ENCODE peak calls at places on chromosomes 12 and 14, in four cellular contexts. C, Z, T and A are unnamed samples.

GRCh38 chr14:63993992-63994391 is 141.2 kb downstream of the SYNE2 start:
- DNase-seq in T (no peak), Z (peak), C (no peak), A (no peak)

GRCh38 chr14:91300283-91300841 is 55.9 kb upstream of the GPR68 start:
- DNase-seq in T (no peak), C (no peak), Z (no peak), A (no peak)

GRCh38 chr14:32006267-32007110 is 70.6 kb upstream of the ARHGAP5 start:
- DNase-seq in C (no peak), Z (no peak), T (no peak), A (peak)

GRCh38 chr12:15230751-15231150 is 9.5 kb upstream of the RERG start:
- DNase-seq in Z (no peak), T (no peak), C (no peak), A (no peak)

GRCh38 chr12:12985817-12986408 is 14.2 kb downstream of the HEBP1 start:
- DNase-seq in Z (peak), T (no peak), C (no peak), A (peak)

GRCh38 chr12:64160718-64161060 is 61.4 kb downstream of the KICS2 start:
- DNase-seq in T (no peak), C (no peak), Z (no peak), A (no peak)

GRCh38 chr12:98828802-98829600 is 183.9 kb downstream of the APAF1 start:
- DNase-seq in Z (no peak), C (no peak), T (no peak), A (no peak)

GRCh38 chr12:101648195-101648594 is 49.2 kb upstream of the CHPT1 start:
- DNase-seq in Z (no peak), T (no peak), C (no peak), A (no peak)

GRCh38 chr14:36941783-36942521 is 230.5 kb downstream of the SLC25A21 start:
- DNase-seq in C (no peak), T (peak), Z (peak), A (peak)

GRCh38 chr12:64965920-64966319 is 141.5 kb downstream of the TBC1D30 start:
- DNase-seq in T (no peak), C (no peak), Z (peak), A (no peak)

GRCh38 chr14:99689266-99690236 is 5.5 kb downstream of the CYP46A1 start:
- DNase-seq in T (no peak), Z (no peak), C (no peak), A (no peak)

GRCh38 chr12:113333877-113334785 is 778 bp downstream of the SLC8B1 start:
- DNase-seq in T (peak), C (no peak), Z (no peak), A (no peak)

GRCh38 chr12:118052324-118053070 is 8.5 kb downstream of the WSB2 start:
- DNase-seq in Z (no peak), C (no peak), T (peak), A (no peak)

GRCh38 chr12:92128612-92129011 is 17.0 kb downstream of the BTG1 start:
- DNase-seq in T (no peak), Z (no peak), C (no peak), A (no peak)

GRCh38 chr12:98838282-98838681 is 193.2 kb downstream of the APAF1 start:
- DNase-seq in Z (no peak), T (no peak), C (no peak), A (no peak)

GRCh38 chr12:75364918-75365317 is 26.0 kb upstream of the GLIPR1L2 start:
- DNase-seq in C (no peak), Z (no peak), T (no peak), A (no peak)

GRCh38 chr12:3129301-3130052 is 52.3 kb downstream of the TSPAN9 start:
- DNase-seq in T (no peak), Z (peak), C (no peak), A (no peak)

GRCh38 chr12:132554857-132555630 is 55.3 kb downstream of the LRCOL1 start:
- DNase-seq in T (no peak), Z (no peak), C (no peak), A (peak)

GRCh38 chr12:22014783-22015144 is 31.3 kb upstream of the CMAS start:
- DNase-seq in T (no peak), C (no peak), Z (no peak), A (no peak)

GRCh38 chr14:92215579-92215978 is 93.8 kb downstream of the CPSF2 start:
- DNase-seq in C (no peak), Z (no peak), T (no peak), A (no peak)

GRCh38 chr12:12661086-12661485 is 34.9 kb downstream of the GPR19 start:
- DNase-seq in Z (no peak), C (no peak), T (no peak), A (no peak)

GRCh38 chr14:53233399-53233798 is 80.3 kb upstream of the DDHD1 start:
- DNase-seq in T (no peak), Z (no peak), C (no peak), A (no peak)

GRCh38 chr12:7723926-7724325 is 12.7 kb downstream of the DPPA3 start:
- DNase-seq in C (no peak), Z (no peak), T (no peak), A (no peak)

GRCh38 chr12:67927231-67927630 is 62.0 kb upstream of the IFNG-AS1 start:
- DNase-seq in Z (no peak), T (no peak), C (no peak), A (no peak)

GRCh38 chr12:41466762-41467270 is 278.7 kb downstream of the PDZRN4 start:
- DNase-seq in C (no peak), T (no peak), Z (no peak), A (no peak)

GRCh38 chr14:32413967-32414640 is 85.0 kb downstream of the AKAP6 start:
- DNase-seq in T (no peak), Z (no peak), C (no peak), A (no peak)

GRCh38 chr12:56953314-56953713 is 4.1 kb downstream of the RDH16 start:
- DNase-seq in Z (no peak), C (no peak), T (no peak), A (no peak)

GRCh38 chr12:70759161-70759918 is 122.1 kb upstream of the PTPRB start:
- DNase-seq in C (no peak), Z (no peak), T (no peak), A (no peak)

GRCh38 chr12:123941485-123942276 is 30.9 kb downstream of the CCDC92 start:
- DNase-seq in Z (no peak), C (no peak), T (no peak), A (no peak)

GRCh38 chr14:65228436-65228835 is 126.1 kb upstream of the MAX start:
- DNase-seq in T (no peak), C (no peak), Z (peak), A (no peak)

GRCh38 chr12:92049403-92049802 is 96.2 kb downstream of the BTG1 start:
- DNase-seq in T (no peak), C (no peak), Z (peak), A (no peak)

GRCh38 chr14:58356268-58356667 is 39.5 kb upstream of the TOMM20L start:
- DNase-seq in T (no peak), C (no peak), Z (no peak), A (no peak)

GRCh38 chr14:58354817-58355216 is 40.9 kb upstream of the TOMM20L start:
- DNase-seq in Z (no peak), C (no peak), T (no peak), A (no peak)

GRCh38 chr14:58353516-58354299 is 42.0 kb upstream of the TOMM20L start:
- DNase-seq in Z (no peak), T (no peak), C (no peak), A (no peak)
- H3K4me3 ChIP-seq in Z (no peak), T (no peak), C (no peak), A (no peak)

DNA sequence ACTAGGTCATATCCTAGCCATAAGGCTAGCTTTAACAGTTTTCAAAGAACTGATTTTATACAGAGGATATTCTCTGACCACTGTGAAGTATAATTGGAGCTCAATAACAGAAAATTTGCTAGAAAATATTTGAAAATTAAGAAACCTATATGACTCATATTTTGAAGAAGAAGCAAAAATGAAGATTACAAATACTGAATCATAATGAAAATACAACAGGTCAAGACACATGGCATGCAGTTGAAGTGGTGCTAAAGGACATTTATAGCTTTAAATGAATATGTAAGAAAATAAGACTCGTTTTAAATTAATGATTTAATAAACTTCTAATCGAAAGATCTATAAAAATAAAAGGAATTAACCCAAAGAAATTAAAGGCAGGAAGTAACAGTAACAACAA is 1234.6 kb downstream of the SLC16A7 start:
- DNase-seq in T (no peak), Z (no peak), C (no peak), A (no peak)
- H3K4me3 ChIP-seq in T (no peak), Z (no peak), C (no peak), A (no peak)

DNA sequence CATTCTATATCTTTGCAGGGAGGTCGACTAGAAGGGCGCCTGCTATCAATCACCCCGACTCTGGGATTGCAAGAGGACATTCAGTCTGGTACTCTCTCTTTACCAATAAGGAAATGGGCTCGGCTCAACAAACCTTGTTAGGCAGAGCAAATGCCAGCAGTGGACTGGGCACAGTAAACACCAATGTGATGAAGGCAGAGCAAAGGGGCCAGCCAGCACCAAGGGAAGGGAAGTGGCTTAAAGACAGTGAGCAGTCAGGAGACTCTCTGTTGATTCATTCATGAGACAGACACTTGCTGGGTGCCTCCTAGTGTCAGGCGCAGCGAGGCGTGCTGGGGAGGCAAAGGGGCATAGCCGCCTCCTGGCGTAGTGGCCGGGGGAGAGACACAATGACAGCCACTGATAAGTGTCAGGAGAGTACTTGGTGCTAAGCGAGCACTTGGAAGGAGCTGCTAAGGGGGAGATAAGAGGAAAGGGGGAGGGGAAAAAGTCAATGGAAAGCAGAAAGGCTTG is 34.1 kb downstream of the TMCC3 start:
- DNase-seq in Z (no peak), C (no peak), T (peak), A (no peak)
- H3K4me3 ChIP-seq in Z (no peak), C (peak), T (no peak), A (no peak)

GRCh38 chr14:81450976-81451375 is 50.9 kb upstream of the STON2 start:
- DNase-seq in C (no peak), T (no peak), Z (no peak), A (no peak)

GRCh38 chr14:81447018-81447770 is 47.1 kb upstream of the STON2 start:
- DNase-seq in T (no peak), C (no peak), Z (no peak), A (no peak)

GRCh38 chr14:81449576-81449975 is 49.5 kb upstream of the STON2 start:
- DNase-seq in C (no peak), T (no peak), Z (no peak), A (no peak)

GRCh38 chr14:81450100-81450531 is 50.0 kb upstream of the STON2 start:
- DNase-seq in T (peak), Z (no peak), C (no peak), A (peak)

DNA sequence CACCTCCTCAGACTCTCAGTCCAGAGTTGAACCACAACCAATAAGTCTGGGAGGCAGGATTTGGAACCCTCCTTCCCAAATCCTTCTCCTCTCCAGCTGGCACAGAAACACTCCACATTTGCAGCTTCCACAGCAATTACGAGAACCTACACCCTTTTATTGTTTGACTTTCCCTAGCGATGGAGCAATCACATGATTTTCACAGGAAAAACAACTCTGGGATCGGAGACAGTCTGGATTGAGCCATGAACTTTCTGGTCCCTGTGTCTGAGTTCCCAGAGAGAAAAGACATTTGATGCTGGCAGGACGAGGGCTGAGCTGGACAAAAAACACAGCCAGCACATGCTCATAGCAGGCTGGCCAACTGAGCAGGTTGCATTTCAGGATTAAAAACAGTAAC is 49.0 kb upstream of the STON2 start:
- DNase-seq in T (no peak), C (no peak), Z (no peak), A (no peak)
- H3K4me3 ChIP-seq in T (no peak), C (no peak), Z (no peak), A (no peak)

DNA sequence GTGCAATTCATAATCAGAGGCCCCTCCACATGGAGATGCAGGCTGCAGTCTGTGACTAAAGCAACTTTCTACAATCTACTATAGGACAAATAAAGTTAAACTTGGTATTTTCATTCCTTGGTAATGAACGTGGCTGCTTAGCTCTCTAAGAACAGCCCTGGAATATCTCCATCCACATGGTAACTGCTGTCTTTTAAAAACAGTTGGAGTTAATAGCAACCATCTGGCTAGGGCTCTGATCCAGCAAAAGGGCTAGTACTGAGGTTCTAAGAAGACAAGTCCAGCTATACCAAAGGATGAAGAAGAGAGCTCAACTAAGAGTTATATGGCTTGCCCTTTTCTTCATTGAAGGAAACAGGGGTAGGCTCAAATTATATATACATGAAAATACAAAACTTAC is 920.1 kb downstream of the FLRT2 start:
- DNase-seq in Z (no peak), T (no peak), C (no peak), A (no peak)
- H3K4me3 ChIP-seq in Z (no peak), T (no peak), C (no peak), A (no peak)

DNA sequence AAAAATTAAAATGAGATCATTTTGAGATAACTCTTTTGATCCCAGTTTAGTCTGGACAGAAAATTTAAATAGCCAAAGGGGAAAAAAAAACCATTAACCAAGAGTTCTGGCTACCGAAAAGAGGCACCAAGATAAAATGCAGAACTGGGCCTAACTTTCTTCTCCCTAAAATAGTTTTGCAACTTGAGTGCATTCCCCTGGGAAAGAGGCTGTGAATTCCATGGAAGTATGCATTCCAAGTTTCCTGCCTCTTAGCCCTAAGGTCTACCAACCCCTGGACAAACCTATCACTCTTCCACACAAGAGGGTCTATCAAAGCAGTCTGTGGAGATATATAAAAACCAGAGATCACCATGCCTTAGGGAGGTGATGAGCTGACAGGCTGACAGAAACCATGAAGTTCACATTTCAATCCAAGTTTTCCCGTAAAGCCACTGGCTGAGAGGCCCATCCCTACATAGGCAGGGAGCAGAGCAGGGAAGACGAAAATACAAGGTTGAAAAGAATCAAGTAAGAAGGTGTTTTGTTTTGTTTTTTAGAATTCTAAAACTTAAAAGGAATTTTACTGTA is 33.8 kb downstream of the DCP1B start:
- DNase-seq in Z (no peak), T (no peak), C (no peak), A (no peak)
- H3K4me3 ChIP-seq in Z (no peak), T (peak), C (no peak), A (no peak)

GRCh38 chr14:75978249-75978731 is 3.5 kb downstream of the TGFB3 start:
- DNase-seq in T (no peak), Z (peak), C (no peak), A (no peak)
- H3K4me3 ChIP-seq in T (no peak), Z (no peak), C (no peak), A (no peak)

GRCh38 chr12:47975036-47975620 is 11.7 kb downstream of the TMEM106C start:
- DNase-seq in T (no peak), Z (no peak), C (no peak), A (no peak)
- H3K4me3 ChIP-seq in T (no peak), Z (no peak), C (no peak), A (no peak)

GRCh38 chr14:69149461-69150244 is 3.3 kb downstream of the DCAF5 start:
- DNase-seq in Z (no peak), T (no peak), C (no peak), A (no peak)
- H3K4me3 ChIP-seq in Z (no peak), T (no peak), C (no peak), A (no peak)